ENCODE peak calls at places on chromosomes 16 and 17, in five cellular contexts. U is IMR-90, I is trophoblast cell, N is H1, S is mesenchymal stem cell. P is an unnamed sample.

GRCh38 chr17:45666046-45666600 is 118.0 kb upstream of the CRHR1 start:
- DNase-seq in U (no peak), I (no peak), N (no peak), S (no peak), P (no peak)

GRCh38 chr16:56233795-56234566 is 42.7 kb downstream of the GNAO1 start:
- DNase-seq in U (no peak), I (no peak), N (no peak), S (no peak), P (no peak)

GRCh38 chr17:67194134-67194533 is 50.9 kb downstream of the HELZ start:
- DNase-seq in U (peak), I (peak), N (no peak), S (peak), P (no peak)

GRCh38 chr16:15487336-15488284 is 53.2 kb downstream of the BMERB1 start:
- DNase-seq in U (no peak), I (no peak), N (no peak), S (peak), P (no peak)

GRCh38 chr17:44655983-44656700 is at the start of gene MEIOC:
- DNase-seq in U (peak), I (peak), N (peak), S (no peak), P (peak)

GRCh38 chr16:47848481-47849109 is 307.2 kb downstream of the ABCC12 start:
- DNase-seq in U (peak), I (no peak), N (peak), S (peak), P (no peak)

GRCh38 chr16:17367034-17367433 is 103.7 kb downstream of the XYLT1 start:
- DNase-seq in U (no peak), I (no peak), N (no peak), S (no peak), P (no peak)

GRCh38 chr16:19882186-19882585 is 2.5 kb downstream of the GPRC5B start:
- DNase-seq in U (no peak), I (no peak), N (peak), S (no peak), P (peak)

GRCh38 chr17:44575408-44575807 is 18.1 kb downstream of the FZD2 start:
- DNase-seq in U (no peak), I (no peak), N (no peak), S (no peak), P (no peak)

GRCh38 chr17:67574658-67575293 is 143.0 kb upstream of the NOL11 start:
- DNase-seq in U (no peak), I (no peak), N (no peak), S (no peak), P (no peak)

GRCh38 chr17:75670868-75671267 is 3.7 kb downstream of the SAP30BP start:
- DNase-seq in U (no peak), I (peak), N (no peak), S (no peak), P (no peak)

GRCh38 chr16:10949424-10949970 is 5.1 kb downstream of the CLEC16A start:
- DNase-seq in U (no peak), I (no peak), N (peak), S (no peak), P (peak)

GRCh38 chr17:35568561-35568960 is 7.9 kb upstream of the SLFN14 start:
- DNase-seq in U (peak), I (peak), N (no peak), S (peak), P (no peak)

GRCh38 chr16:17802566-17802965 is 331.8 kb upstream of the XYLT1 start:
- DNase-seq in U (peak), I (no peak), N (no peak), S (no peak), P (no peak)

GRCh38 chr16:22098538-22099255 is 6.4 kb downstream of the VWA3A start:
- DNase-seq in U (peak), I (peak), N (no peak), S (peak), P (no peak)

GRCh38 chr17:71975331-71975801 is 145.5 kb upstream of the SOX9 start:
- DNase-seq in U (peak), I (no peak), N (no peak), S (no peak), P (peak)

GRCh38 chr17:29155966-29156338 is 24.2 kb downstream of the MYO18A start:
- DNase-seq in U (peak), I (peak), N (no peak), S (peak), P (peak)

GRCh38 chr16:81729451-81729850 is 49.6 kb upstream of the PLCG2 start:
- DNase-seq in U (no peak), I (peak), N (peak), S (no peak), P (peak)

GRCh38 chr16:85302848-85303353 is 190.6 kb upstream of the CIBAR2 start:
- DNase-seq in U (no peak), I (no peak), N (no peak), S (peak), P (no peak)

GRCh38 chr17:68450391-68450790 is 6.9 kb downstream of the WIPI1 start:
- DNase-seq in U (no peak), I (no peak), N (no peak), S (no peak), P (no peak)

GRCh38 chr17:48179071-48179945 is 71.7 kb downstream of the SNX11 start:
- DNase-seq in U (no peak), I (no peak), N (no peak), S (no peak), P (no peak)

GRCh38 chr17:651596-651995 is 63.0 kb downstream of the VPS53 start:
- DNase-seq in U (no peak), I (no peak), N (no peak), S (no peak), P (no peak)

GRCh38 chr17:17363638-17364337 is 60.6 kb downstream of the NT5M start:
- DNase-seq in U (no peak), I (no peak), N (no peak), S (no peak), P (peak)

GRCh38 chr16:85306071-85306792 is 194.0 kb upstream of the CIBAR2 start:
- DNase-seq in U (peak), I (peak), N (no peak), S (peak), P (peak)

DNA sequence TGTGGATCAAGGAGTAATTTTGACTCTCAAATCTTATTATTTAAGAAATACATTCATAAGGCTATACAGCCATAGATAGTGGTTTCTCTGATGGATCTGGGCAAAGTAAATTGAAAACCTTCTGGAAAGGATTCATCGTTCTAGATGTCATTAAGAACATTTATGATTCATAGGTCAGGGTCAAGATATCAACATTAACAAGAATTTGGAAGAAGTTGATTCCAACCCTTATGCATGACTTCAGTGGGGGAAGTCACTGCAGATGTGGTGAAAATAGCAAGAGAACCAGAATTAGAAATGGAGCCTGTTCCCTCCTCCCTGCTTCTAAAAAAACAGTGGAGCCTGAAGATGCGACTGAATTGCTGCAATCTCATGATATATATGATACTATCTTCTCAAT is 36.6 kb upstream of the HNF1B start:
- DNase-seq in U (peak), I (no peak), N (no peak), S (no peak), P (no peak)
- H3K14ac ChIP-seq in U (no peak), I (no peak), N (no peak), S (no peak), P (no peak)

GRCh38 chr16:60199154-60199553 is 1465.0 kb upstream of the GOT2 start:
- DNase-seq in U (no peak), I (no peak), N (no peak), S (no peak), P (no peak)
- H4K8ac ChIP-seq in U (no peak), I (no peak), N (no peak), S (no peak), P (no peak)

DNA sequence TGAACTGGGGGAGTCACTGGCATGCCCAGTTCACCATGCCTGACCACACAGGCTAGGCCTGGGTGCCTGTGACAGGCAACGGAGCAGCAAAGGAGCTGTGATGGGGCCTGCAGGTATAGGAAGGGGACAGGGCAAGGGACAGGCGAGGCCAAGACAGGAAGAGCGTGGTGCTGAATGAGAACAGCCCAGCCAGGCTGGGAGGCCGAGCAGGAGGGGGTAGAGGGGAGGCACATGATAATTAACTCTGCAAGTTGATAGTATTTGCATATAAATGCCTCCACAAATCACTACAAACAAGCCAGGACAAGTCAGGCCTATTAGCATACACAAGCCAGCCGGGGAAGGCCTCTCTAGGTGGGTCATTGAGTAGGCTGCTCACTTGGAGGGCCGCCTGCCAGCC is 7.8 kb downstream of the ZFHX3 start:
- DNase-seq in U (no peak), I (no peak), N (no peak), S (no peak), P (peak)
- H3K14ac ChIP-seq in U (peak), I (peak), N (no peak), S (no peak), P (no peak)

DNA sequence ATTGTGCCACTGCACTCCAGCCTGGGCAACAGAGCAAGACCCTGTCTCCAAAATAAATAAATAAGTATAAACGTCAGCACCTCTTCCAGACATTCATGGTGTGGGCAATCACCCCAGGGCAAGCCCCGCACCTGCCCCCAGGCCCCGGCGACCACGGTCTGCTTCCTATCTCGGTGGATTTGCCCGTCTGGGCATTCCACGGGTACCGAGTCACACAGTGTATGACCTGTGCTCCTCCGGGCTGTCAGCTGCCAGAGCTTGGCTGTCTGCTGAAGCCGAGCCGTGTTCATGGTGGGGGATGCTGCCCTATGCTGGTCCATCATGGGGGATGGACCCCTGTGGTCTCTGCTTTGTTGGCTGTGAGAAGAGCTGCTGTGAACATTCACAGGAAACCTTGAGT is 15.4 kb downstream of the CYBC1 start:
- DNase-seq in U (peak), I (peak), N (no peak), S (peak), P (no peak)
- H4K8ac ChIP-seq in U (no peak), I (no peak), N (peak), S (no peak), P (no peak)

GRCh38 chr16:23578096-23578830 is 17.9 kb downstream of the NDUFAB1 start:
- DNase-seq in U (peak), I (no peak), N (no peak), S (peak), P (no peak)

GRCh38 chr16:23580391-23580790 is 15.7 kb downstream of the NDUFAB1 start:
- DNase-seq in U (no peak), I (no peak), N (no peak), S (no peak), P (no peak)

GRCh38 chr16:23584186-23585076 is 11.7 kb downstream of the NDUFAB1 start:
- DNase-seq in U (peak), I (peak), N (no peak), S (no peak), P (no peak)

GRCh38 chr16:23579371-23579770 is 16.7 kb downstream of the NDUFAB1 start:
- DNase-seq in U (no peak), I (no peak), N (no peak), S (no peak), P (no peak)

DNA sequence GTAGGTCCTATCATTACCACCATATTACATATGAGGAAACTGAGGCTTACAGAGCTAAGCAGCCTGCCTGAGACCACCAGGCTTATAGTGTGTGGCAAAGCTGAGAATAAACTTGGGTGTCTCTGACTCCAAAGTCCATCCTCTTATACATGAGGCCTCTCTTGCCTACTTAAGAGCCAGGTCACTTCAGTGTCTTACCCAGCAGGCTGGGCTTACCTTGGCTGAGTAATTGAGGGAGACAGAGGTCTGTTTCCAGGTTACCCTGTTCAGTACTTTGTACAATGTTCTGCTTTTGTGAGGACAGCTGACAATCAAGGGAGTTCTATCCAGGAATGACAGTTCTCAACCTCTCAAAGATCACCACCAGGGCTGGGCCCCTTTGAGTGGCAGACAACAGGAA is 14.4 kb downstream of the NDUFAB1 start:
- DNase-seq in U (no peak), I (no peak), N (no peak), S (no peak), P (no peak)
- H3K14ac ChIP-seq in U (no peak), I (no peak), N (no peak), S (no peak), P (no peak)

DNA sequence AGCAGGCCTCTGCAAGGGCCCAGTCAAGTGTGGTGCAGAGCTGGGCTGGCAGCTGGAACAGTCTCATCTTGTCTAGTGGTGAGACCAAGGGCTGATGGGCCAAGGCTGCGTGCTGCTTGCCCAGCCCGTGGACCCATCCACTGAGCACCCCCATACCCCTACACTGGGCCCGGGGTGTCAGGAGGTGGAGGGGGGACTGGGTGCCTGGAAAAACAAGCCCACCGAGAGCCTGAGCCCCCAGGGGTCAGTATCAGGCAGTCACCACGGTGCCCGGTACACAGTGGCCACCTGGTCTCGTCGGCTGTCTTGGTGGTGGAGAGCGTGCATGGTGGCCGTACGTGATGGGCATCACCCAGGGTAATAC is 238.3 kb downstream of the SEC14L1 start:
- DNase-seq in U (no peak), I (no peak), N (no peak), S (no peak), P (no peak)
- H4K8ac ChIP-seq in U (no peak), I (no peak), N (no peak), S (no peak), P (no peak)

DNA sequence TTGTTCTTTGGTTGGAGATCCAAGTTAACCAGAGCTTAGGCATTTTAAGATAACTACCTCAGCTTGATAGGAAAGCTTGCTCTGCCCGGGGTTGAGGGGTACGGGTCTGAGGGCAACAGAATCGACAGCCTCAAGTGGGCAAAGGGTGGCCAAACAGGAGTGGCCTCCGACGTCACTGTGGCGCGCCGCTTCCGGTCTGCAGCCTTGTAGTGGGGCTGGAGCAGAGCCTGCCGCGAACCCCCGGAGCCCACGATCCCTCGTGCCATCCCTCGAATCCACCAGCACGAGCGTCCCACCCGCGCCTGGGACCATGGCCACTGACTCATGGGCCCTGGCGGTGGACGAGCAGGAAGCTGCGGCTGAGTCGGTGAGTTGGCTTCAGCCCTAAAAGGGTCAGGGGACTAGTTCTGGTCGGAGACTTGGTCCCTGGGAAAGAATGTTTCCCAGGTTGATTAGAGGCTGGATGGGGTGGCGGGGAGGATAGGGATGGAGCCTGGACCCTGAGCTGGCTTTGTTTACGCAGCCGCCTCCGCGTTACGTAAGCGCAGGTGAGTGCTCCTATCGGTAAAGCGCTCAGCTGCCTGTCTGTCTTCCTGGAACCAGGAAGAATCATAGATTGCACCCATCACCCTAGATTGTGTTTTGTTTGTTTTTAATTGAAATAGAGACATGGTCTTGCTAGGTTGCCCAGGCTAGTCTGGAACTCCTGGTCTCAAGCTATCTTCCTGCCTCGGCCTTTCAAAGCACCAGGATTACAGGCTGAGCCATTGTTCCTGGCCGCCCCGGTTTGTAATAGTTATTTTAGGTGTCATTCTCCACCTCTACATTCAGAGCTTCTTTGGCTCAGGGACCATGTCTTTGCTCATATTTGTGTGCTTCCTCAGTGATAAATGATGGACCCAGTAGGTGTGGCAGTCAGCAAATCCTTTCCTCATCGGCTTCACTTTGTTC is at the start of gene DDX19B:
- DNase-seq in U (peak), I (peak), N (no peak), S (peak), P (peak)
- H3K14ac ChIP-seq in U (peak), I (peak), N (peak), S (no peak), P (peak)

GRCh38 chr16:59611556-59611955 is 877.4 kb upstream of the GOT2 start:
- DNase-seq in U (peak), I (no peak), N (no peak), S (no peak), P (no peak)

GRCh38 chr16:59614466-59615240 is 880.5 kb upstream of the GOT2 start:
- DNase-seq in U (no peak), I (no peak), N (no peak), S (no peak), P (no peak)

DNA sequence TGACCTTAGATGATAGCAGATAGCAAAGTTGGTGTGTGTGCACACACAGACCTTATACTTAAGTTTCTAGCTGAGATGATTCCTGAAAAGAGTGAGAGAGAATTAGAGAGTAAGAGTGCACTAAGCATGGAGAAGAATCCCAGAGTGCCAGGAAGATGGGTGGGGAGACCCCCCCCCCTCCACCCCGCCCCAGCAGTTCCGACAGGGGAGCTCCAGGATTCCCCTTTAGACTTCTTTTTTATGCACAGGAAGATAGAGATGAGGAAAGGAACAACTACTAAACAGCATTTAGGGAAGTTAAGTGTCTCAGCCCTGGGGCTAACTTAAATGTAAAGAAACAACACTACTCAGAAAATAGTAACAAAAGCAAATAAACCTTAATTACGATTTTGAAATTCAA is 878.0 kb upstream of the GOT2 start:
- DNase-seq in U (no peak), I (no peak), N (no peak), S (no peak), P (peak)
- H4K8ac ChIP-seq in U (no peak), I (no peak), N (no peak), S (no peak), P (no peak)